ENCODE peak calls at places on chromosomes 3 and 15, in eight cellular contexts. J is sigmoid colon, N is psoas muscle, V is AG10803, R is transverse colon, U is fibroblast of pulmonary artery, M is astrocyte of the spinal cord, G is GM12865. L is an unnamed sample.
A peak's percentile ranks its signal among the peaks of the same experiment; 100 is the strongest.

GRCh38 chr3:179196098-179196497 is 47.9 kb downstream of the PIK3CA start:
- DNase-seq in J (no peak), U (peak; percentile 70), R (no peak), N (no peak), G (peak; percentile 62), V (peak; percentile 83), M (peak; percentile 89), L (no peak)

GRCh38 chr3:32758375-32758753 is 59.4 kb upstream of the TRIM71 start:
- DNase-seq in G (no peak), V (peak; percentile 13), J (no peak), R (no peak), U (peak; percentile 10), N (no peak), M (peak; percentile 22), L (no peak)

GRCh38 chr3:150348500-150348899 is 59.6 kb upstream of the TSC22D2 start:
- DNase-seq in V (peak; percentile 94), N (no peak), J (peak; percentile 71), R (peak; percentile 29), U (peak; percentile 87), G (peak; percentile 18), M (peak; percentile 84), L (no peak)

GRCh38 chr15:63497642-63498100 is 6.7 kb upstream of the USP3 start:
- DNase-seq in N (no peak), J (no peak), M (no peak), U (no peak), G (peak; percentile 81), V (no peak), R (peak; percentile 74), L (no peak)

GRCh38 chr15:39744334-39745103 is 38.1 kb downstream of the FSIP1 start:
- DNase-seq in N (no peak), M (no peak), J (no peak), V (no peak), G (peak; percentile 2), R (no peak), U (no peak), L (no peak)

GRCh38 chr3:99864289-99864688 is 46.6 kb downstream of the CMSS1 start:
- DNase-seq in R (no peak), N (no peak), M (no peak), J (no peak), V (no peak), U (no peak), G (no peak), L (no peak)

GRCh38 chr3:9676780-9677179 is 26.9 kb upstream of the CPNE9 start:
- DNase-seq in N (no peak), R (no peak), U (peak; percentile 16), M (no peak), V (no peak), J (no peak), G (no peak), L (no peak)

GRCh38 chr3:53350652-53351051 is 3.3 kb upstream of the DCP1A start:
- DNase-seq in R (peak; percentile 59), U (no peak), J (no peak), N (no peak), M (no peak), V (no peak), G (peak; percentile 24), L (no peak)

GRCh38 chr3:187735837-187736236 is 9.4 kb downstream of the BCL6 start:
- DNase-seq in V (no peak), R (no peak), J (no peak), M (no peak), U (no peak), N (no peak), G (no peak), L (no peak)

GRCh38 chr3:138180375-138181029 is 5.8 kb upstream of the DBR1 start:
- DNase-seq in R (peak; percentile 26), G (peak; percentile 50), V (peak; percentile 26), N (no peak), M (peak; percentile 54), J (no peak), U (peak; percentile 66), L (no peak)

GRCh38 chr15:25171856-25172687 is 217.3 kb downstream of the SNRPN start:
- DNase-seq in M (no peak), R (no peak), V (no peak), J (peak; percentile 50), U (no peak), G (no peak), N (peak; percentile 7), L (no peak)

GRCh38 chr3:125165189-125165947 is 47.2 kb downstream of the SLC12A8 start:
- DNase-seq in U (peak; percentile 66), V (peak; percentile 45), N (peak; percentile 50), R (no peak), J (no peak), G (peak; percentile 29), M (peak; percentile 46), L (no peak)

GRCh38 chr3:172273378-172273777 is 174.9 kb downstream of the GHSR start:
- DNase-seq in M (no peak), V (no peak), R (no peak), G (no peak), J (no peak), U (no peak), N (no peak), L (no peak)

GRCh38 chr3:172277151-172277652 is 171.1 kb downstream of the GHSR start:
- DNase-seq in J (no peak), N (no peak), G (no peak), U (no peak), R (no peak), M (no peak), V (no peak), L (no peak)

GRCh38 chr3:172274906-172275305 is 173.3 kb downstream of the GHSR start:
- DNase-seq in G (no peak), V (no peak), N (no peak), U (no peak), M (no peak), J (no peak), R (no peak), L (no peak)

GRCh38 chr3:172275586-172275985 is 172.7 kb downstream of the GHSR start:
- DNase-seq in G (no peak), V (no peak), M (no peak), N (no peak), U (no peak), J (no peak), R (no peak), L (no peak)

GRCh38 chr3:172276103-172276502 is 172.2 kb downstream of the GHSR start:
- DNase-seq in R (no peak), G (peak; percentile 9), M (no peak), V (no peak), J (no peak), N (no peak), U (no peak), L (no peak)
- TF ChIP-seq CTCF in R (no peak), G (no peak), M (peak; percentile 9), V (peak; percentile 6), J (no peak), N (no peak), U (peak; percentile 3), L (no peak)

DNA sequence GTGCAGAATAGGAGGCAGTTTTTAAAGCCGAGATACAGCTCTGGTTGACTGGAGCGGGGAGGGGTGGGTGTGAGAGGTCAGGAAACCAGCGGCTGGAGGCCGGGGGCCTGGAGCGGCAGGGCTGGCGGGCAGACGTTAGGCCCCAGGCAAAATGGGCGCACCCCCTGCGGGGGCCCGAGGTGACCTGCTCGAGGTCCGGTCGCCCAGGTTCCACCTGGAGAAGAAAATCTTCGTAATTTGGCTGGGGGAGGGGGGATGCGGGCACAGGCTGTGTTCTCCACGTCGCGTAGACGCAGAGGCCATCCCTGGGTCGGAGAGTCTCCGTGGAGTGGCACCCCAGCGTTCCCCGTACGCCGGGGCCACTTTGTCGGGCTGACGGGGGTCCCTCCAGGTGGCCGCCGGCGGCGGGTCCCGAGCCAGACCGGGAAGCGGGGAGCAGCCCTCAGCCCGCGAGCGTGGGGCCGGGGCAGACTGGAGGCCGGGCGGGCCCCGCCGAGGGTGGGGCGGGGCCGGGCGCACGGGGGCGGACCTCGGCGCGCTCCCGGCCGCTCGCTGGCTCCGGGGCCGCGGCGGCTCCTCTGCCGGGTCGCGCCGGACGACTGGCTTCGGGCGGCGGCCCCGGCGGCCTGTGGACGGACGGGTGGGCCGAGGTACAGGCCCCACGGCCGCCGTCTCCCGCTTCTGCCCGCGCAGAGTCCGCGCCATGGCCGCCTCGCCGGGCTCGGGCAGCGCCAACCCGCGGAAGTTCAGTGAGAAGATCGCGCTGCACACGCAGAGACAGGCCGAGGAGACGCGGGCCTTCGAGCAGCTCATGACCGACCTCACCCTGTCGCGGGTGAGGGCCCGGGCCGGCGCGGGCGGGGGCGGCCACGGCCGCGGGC is at the start of gene CRTC3:
- DNase-seq in J (peak; percentile 72), N (peak; percentile 60), V (peak; percentile 56), G (peak; percentile 71), U (peak; percentile 50), R (peak; percentile 60), M (peak; percentile 28), L (no peak)
- H3K4me3 ChIP-seq in J (peak within 1 kb of the TSS; percentile 78), N (peak within 1 kb of the TSS; percentile 89), V (peak within 1 kb of the TSS; percentile 82), G (peak within 1 kb of the TSS; percentile 81), U (peak within 1 kb of the TSS; percentile 85), R (peak within 1 kb of the TSS; percentile 84), M (peak within 1 kb of the TSS; percentile 78), L (peak within 1 kb of the TSS; percentile 96)

DNA sequence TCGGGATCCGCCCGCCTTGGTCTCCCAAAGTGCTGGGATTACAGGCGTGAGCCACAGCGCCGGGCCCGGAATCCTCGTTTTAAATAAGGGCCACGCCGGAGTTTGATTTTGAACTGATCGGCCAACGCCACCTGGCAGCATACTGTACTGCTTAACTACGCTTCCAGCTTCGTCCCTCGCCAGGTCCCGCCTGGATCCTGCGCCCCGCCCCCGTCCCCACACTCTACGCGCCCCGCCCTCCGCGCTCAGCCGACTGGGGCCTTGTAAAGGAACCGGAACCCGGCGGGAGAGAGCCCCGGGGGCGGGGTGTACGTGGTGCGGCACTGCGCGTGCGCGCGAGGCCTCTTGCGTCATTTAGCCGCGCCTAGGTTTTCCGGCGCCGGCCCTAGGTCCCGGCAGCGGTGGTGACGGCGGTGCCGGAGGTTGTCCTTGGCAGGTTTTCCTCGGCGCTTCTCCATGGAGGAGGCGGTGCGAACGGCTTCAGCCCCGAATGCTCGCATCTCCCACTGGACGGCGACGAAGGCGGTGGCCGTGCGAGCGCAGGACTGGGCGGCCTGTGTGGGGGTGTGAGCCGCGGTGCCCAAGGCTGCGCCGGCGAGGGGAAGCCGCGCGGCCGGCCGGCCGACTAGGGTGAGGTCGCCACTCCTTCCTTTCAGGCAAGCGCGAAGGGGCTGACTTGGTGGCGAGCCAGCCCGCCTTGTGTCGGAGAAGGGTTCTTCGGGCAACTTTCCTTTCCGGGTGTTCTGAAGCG is at the start of gene NIPA2:
- DNase-seq in V (peak; percentile 97), G (peak; percentile 99), J (peak; percentile 99), R (peak; percentile 99), U (peak; percentile 98), N (peak; percentile 98), M (peak; percentile 99), L (peak; percentile 89)
- TF ChIP-seq CTCF in V (peak; percentile 3), G (no peak), J (no peak), R (no peak), U (no peak), N (no peak), M (no peak), L (no peak)

DNA sequence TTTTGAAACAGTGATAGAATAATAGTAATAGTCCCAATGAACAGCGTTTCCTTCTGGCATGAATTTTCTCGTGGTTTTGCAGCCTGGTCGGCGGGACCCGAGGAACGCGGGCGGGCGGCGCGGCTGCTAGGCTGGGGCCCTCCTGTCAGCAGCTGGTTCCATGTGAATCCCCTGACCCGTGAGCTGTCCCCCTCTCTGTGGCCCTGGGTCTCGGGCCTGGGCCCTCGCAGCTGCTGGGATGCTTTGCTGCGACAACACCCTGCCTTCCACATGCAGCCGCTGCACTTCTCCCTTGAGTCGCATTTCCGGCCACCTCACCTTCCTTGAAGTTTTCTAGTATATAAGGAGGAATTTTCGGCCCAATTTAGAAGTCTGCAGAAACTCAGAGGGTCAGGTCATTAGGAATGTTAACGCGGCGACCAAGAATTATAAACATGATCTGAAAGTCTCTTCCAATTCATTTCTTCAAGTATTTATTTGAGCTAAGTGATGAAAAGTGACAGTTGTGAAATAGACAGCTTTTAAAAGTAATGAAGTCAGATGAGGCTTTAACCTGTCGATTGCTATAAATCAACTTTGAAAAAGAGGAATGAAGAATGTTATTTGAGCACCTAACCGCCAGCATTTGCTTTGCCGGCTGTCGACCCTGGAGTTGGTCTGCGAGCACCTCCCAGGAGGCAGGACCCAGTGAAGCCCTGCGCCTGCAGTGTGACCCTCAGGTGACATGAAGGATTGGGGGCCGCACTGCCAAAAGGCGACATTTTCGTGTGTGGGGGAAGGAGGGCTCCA is 27.7 kb downstream of the NR2F2 start:
- DNase-seq in N (no peak), V (no peak), R (no peak), G (no peak), M (no peak), J (no peak), U (no peak), L (no peak)
- H3K4me3 ChIP-seq in N (peak overlapping the region; percentile 68), V (peak overlapping the region; percentile 72), R (peak overlapping the region; percentile 50), G (peak overlapping the region; percentile 58), M (peak overlapping the region; percentile 59), J (no peak overlapping the region), U (peak overlapping the region; percentile 67), L (no peak overlapping the region)